ENCODE peak calls at places on chromosomes 7 and 10, in four cellular contexts. One of them, this sample, is unnamed.

GRCh38 chr7:158262284-158263109 is 325.1 kb downstream of the PTPRN2 start:
- DNase-seq in transverse colon: no peak
- DNase-seq in neuronal stem cell: no peak
- DNase-seq in K562: no peak
- DNase-seq in this sample: no peak

GRCh38 chr7:157932498-157933218 is 595.9 kb downstream of the DNAJB6 start:
- DNase-seq in transverse colon: no peak
- DNase-seq in neuronal stem cell: no peak
- DNase-seq in K562: peak
- DNase-seq in this sample: no peak

GRCh38 chr7:50156746-50157145 is 63.7 kb upstream of the ZPBP start:
- DNase-seq in transverse colon: no peak
- DNase-seq in neuronal stem cell: no peak
- DNase-seq in K562: no peak
- DNase-seq in this sample: no peak

GRCh38 chr10:11331706-11332105 is 279.7 kb downstream of the USP6NL start:
- DNase-seq in transverse colon: no peak
- DNase-seq in neuronal stem cell: no peak
- DNase-seq in K562: no peak
- DNase-seq in this sample: no peak

GRCh38 chr7:5824297-5824610 is 42.8 kb upstream of the RNF216 start:
- DNase-seq in transverse colon: no peak
- DNase-seq in neuronal stem cell: no peak
- DNase-seq in K562: no peak
- DNase-seq in this sample: no peak

GRCh38 chr7:129778770-129779601 is 167.5 kb downstream of the NRF1 start:
- DNase-seq in transverse colon: no peak
- DNase-seq in neuronal stem cell: no peak
- DNase-seq in K562: no peak
- DNase-seq in this sample: no peak

GRCh38 chr10:119333146-119333792 is 125.9 kb downstream of the GRK5 start:
- DNase-seq in transverse colon: no peak
- DNase-seq in neuronal stem cell: no peak
- DNase-seq in K562: no peak
- DNase-seq in this sample: no peak

GRCh38 chr7:139246905-139247304 is 15.9 kb downstream of the UBN2 start:
- DNase-seq in transverse colon: no peak
- DNase-seq in neuronal stem cell: no peak
- DNase-seq in K562: no peak
- DNase-seq in this sample: no peak

DNA sequence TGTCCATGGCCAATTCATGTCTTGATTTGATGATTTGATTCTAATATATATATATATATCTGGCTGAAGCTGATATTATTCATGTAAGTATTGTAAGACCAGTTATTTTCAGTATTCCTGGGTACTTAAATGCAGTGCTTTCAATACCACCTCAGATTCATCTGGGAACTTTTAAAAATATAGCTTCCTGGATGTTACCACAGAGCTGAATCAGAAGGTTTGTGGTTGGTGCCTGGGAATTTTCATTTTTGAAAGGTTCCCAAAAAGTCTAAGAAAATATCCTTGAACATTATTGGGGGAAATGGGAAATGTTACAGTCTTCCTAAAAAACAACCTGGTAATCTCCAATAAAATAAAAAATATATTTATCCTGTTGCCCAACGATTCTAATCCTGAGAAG is 10.7 kb upstream of the PPP3CB start:
- DNase-seq in transverse colon: no peak
- DNase-seq in neuronal stem cell: no peak
- DNase-seq in K562: no peak
- DNase-seq in this sample: no peak
- H3K27ac ChIP-seq in transverse colon: no peak
- H3K27ac ChIP-seq in neuronal stem cell: no peak
- H3K27ac ChIP-seq in K562: no peak
- H3K27ac ChIP-seq in this sample: no peak

DNA sequence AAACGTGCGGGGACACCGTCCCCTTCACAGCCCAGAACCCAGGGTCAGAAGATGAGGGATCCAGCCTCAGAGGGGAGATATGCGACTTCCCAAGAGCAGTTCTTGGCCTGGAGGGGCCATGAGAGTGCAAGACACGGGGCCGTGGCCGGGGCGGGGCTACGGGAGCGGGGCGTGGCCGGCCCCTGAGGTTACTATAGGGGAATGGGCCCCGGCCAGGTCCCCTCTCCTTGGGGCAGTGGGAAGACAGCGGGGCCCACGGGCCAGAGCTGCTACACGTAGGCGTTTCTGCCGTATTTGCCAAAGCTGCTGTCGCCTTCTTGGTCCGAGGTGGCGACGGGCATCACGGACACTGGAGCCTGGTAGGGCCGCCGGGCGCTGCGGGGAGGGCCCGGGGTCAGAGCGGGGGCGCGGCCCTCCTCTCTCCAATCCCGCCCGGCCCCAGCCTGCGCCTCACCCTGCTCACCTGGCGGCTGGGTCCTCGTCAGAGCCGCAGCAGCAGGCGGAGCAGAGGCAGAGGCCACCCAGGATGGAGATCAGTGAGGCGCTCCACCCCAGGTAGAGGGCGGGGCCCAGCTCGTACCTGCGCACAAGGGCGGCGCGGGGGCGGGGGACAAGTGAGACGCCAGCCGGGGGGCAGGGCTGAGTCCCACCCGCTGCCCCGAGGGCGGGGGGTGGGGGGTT is 5.3 kb downstream of the CLDN15 start:
- DNase-seq in transverse colon: peak
- DNase-seq in neuronal stem cell: no peak
- DNase-seq in K562: peak
- DNase-seq in this sample: peak
- H3K4me3 ChIP-seq in transverse colon: peak
- H3K4me3 ChIP-seq in neuronal stem cell: peak
- H3K4me3 ChIP-seq in K562: no peak
- H3K4me3 ChIP-seq in this sample: peak

GRCh38 chr10:33900591-33900990 is 566.1 kb upstream of the NRP1 start:
- DNase-seq in transverse colon: no peak
- DNase-seq in neuronal stem cell: no peak
- DNase-seq in K562: no peak
- DNase-seq in this sample: no peak

GRCh38 chr10:33897255-33897893 is 562.9 kb upstream of the NRP1 start:
- DNase-seq in transverse colon: no peak
- DNase-seq in neuronal stem cell: no peak
- DNase-seq in K562: no peak
- DNase-seq in this sample: no peak

GRCh38 chr10:33899578-33900531 is 565.4 kb upstream of the NRP1 start:
- DNase-seq in transverse colon: no peak
- DNase-seq in neuronal stem cell: no peak
- DNase-seq in K562: no peak
- DNase-seq in this sample: no peak

DNA sequence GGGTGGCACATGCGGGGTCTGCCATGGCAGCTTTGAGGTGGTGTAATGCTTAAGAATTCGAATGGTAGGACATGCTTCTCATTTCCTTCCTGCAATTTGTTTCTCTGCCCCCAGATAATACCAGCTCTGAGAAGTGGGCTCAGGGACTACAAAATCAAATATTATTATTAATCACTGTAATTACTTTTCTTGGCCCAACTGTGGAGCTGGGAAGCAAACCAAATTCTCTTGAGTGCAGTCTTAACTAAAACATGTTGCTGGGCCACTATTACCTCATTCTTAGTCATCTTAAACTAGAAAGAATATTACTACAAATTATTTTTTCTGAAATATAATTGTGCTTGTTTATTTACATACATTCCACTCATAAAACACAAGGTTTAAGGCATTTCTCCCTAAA is 566.7 kb upstream of the NRP1 start:
- DNase-seq in transverse colon: no peak
- DNase-seq in neuronal stem cell: no peak
- DNase-seq in K562: no peak
- DNase-seq in this sample: no peak
- H3K27ac ChIP-seq in transverse colon: no peak
- H3K27ac ChIP-seq in neuronal stem cell: no peak
- H3K27ac ChIP-seq in K562: no peak
- H3K27ac ChIP-seq in this sample: peak

DNA sequence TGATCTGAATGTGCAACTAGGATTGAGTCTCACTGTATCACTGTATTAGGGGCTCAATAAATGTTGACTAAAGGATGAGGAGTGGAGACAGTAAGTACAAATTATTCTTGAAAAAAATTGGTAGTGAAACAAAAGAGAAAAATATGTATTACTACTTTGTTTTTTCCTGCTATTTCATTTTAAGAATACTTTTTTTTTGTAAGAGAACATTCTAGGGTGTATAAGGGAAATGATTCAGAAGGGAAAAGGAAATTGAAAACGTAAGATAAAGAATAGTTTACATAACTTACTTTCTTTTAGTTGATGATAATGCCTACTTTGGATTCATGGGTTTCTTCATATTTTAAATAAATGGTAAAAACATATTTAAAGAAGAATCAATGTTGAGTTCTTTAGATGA is 9.6 kb downstream of the CAPZA2 start:
- DNase-seq in transverse colon: no peak
- DNase-seq in neuronal stem cell: no peak
- DNase-seq in K562: no peak
- DNase-seq in this sample: no peak
- H3K4me3 ChIP-seq in transverse colon: no peak
- H3K4me3 ChIP-seq in neuronal stem cell: no peak
- H3K4me3 ChIP-seq in K562: no peak
- H3K4me3 ChIP-seq in this sample: no peak

GRCh38 chr7:1452205-1452604 is 7.1 kb downstream of the MICALL2 start:
- DNase-seq in transverse colon: no peak
- DNase-seq in neuronal stem cell: no peak
- DNase-seq in K562: no peak
- DNase-seq in this sample: no peak

GRCh38 chr7:1449951-1450350 is 9.3 kb downstream of the MICALL2 start:
- DNase-seq in transverse colon: no peak
- DNase-seq in neuronal stem cell: no peak
- DNase-seq in K562: no peak
- DNase-seq in this sample: no peak

GRCh38 chr7:1450431-1450830 is 8.8 kb downstream of the MICALL2 start:
- DNase-seq in transverse colon: no peak
- DNase-seq in neuronal stem cell: no peak
- DNase-seq in K562: no peak
- DNase-seq in this sample: no peak

GRCh38 chr7:1449501-1449900 is 9.8 kb downstream of the MICALL2 start:
- DNase-seq in transverse colon: no peak
- DNase-seq in neuronal stem cell: no peak
- DNase-seq in K562: no peak
- DNase-seq in this sample: no peak

DNA sequence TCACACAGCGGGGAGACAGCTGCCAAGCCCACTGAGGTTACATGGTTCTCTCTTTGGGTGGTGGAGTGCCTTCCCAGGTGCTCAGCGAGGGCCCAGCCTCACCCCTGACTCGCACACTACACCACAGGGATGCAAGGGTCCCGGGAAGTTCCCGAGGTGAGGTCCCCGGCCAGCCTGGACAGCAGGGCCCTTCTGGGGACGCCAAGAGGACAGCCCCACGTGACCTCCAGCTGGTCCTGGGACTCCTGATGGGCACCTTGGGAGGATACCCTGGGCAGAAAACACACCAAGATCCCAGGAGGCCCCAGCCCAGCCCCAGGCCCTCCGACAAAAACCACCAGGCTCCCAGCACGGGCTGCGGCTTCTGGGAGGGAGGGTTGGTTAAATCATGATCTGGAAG is 8.3 kb downstream of the MICALL2 start:
- DNase-seq in transverse colon: no peak
- DNase-seq in neuronal stem cell: no peak
- DNase-seq in K562: no peak
- DNase-seq in this sample: no peak
- H3K27ac ChIP-seq in transverse colon: peak
- H3K27ac ChIP-seq in neuronal stem cell: no peak
- H3K27ac ChIP-seq in K562: no peak
- H3K27ac ChIP-seq in this sample: no peak

GRCh38 chr7:105690286-105690915 is 109.1 kb upstream of the EFCAB10 start:
- DNase-seq in transverse colon: no peak
- DNase-seq in neuronal stem cell: no peak
- DNase-seq in K562: no peak
- DNase-seq in this sample: no peak
- H3K4me3 ChIP-seq in transverse colon: no peak
- H3K4me3 ChIP-seq in neuronal stem cell: no peak
- H3K4me3 ChIP-seq in K562: no peak
- H3K4me3 ChIP-seq in this sample: no peak